ENCODE peak calls at places on chromosomes 3 and 15, in nine cellular contexts. H is IMR-90, G is small intestine, V is keratinocyte, E is heart right ventricle, P is neuronal stem cell, K is tibial artery, Q is brain microvascular endothelial cell, R is transverse colon. I is an unnamed sample.
A peak's percentile ranks its signal among the peaks of the same experiment; 100 is the strongest.

GRCh38 chr3:59611649-59612431 is 562.0 kb upstream of the CFAP20DC start:
- DNase-seq in H (no peak), G (no peak), V (no peak), E (no peak), P (no peak), K (no peak), Q (no peak), R (no peak), I (no peak)

GRCh38 chr15:26682765-26683164 is 90.1 kb downstream of the GABRB3 start:
- DNase-seq in H (no peak), G (no peak), V (no peak), E (no peak), P (no peak), K (no peak), Q (no peak), R (no peak), I (no peak)

GRCh38 chr3:138375446-138375845 is 27.1 kb downstream of the MRAS start:
- DNase-seq in H (no peak), G (no peak), V (no peak), E (no peak), P (no peak), K (no peak), Q (no peak), R (no peak), I (no peak)

GRCh38 chr3:106582151-106582550 is 713.3 kb upstream of the CBLB start:
- DNase-seq in H (peak; percentile 69), G (no peak), V (no peak), E (no peak), P (no peak), K (no peak), Q (no peak), R (no peak), I (no peak)

GRCh38 chr3:128170866-128171516 is 17.7 kb downstream of the EEFSEC start:
- DNase-seq in H (peak; percentile 83), G (peak; percentile 46), V (no peak), E (peak; percentile 70), P (peak; percentile 50), K (peak; percentile 45), Q (peak; percentile 77), R (peak; percentile 47), I (peak; percentile 39)

GRCh38 chr3:133136114-133137041 is 98.2 kb downstream of the TMEM108 start:
- DNase-seq in H (no peak), G (no peak), V (no peak), E (no peak), P (no peak), K (no peak), Q (peak; percentile 20), R (no peak), I (no peak)

GRCh38 chr3:39705351-39705900 is 104.0 kb upstream of the MYRIP start:
- DNase-seq in H (no peak), G (no peak), V (no peak), E (no peak), P (no peak), K (no peak), Q (no peak), R (no peak), I (peak; percentile 7)

GRCh38 chr15:83410532-83410931 is 36.6 kb upstream of the SH3GL3 start:
- DNase-seq in H (no peak), G (no peak), V (no peak), E (no peak), P (no peak), K (no peak), Q (no peak), R (no peak), I (no peak)

GRCh38 chr15:52054381-52054780 is 35.4 kb downstream of the MAPK6 start:
- DNase-seq in H (peak; percentile 22), G (no peak), V (no peak), E (no peak), P (no peak), K (no peak), Q (no peak), R (no peak), I (no peak)

GRCh38 chr15:76512971-76513370 is 176.4 kb downstream of the ISL2 start:
- DNase-seq in H (peak; percentile 30), G (no peak), V (no peak), E (no peak), P (no peak), K (no peak), Q (no peak), R (no peak), I (no peak)

GRCh38 chr3:14359348-14359747 is 43.1 kb upstream of the SLC6A6 start:
- DNase-seq in H (no peak), G (no peak), V (no peak), E (no peak), P (no peak), K (no peak), Q (no peak), R (no peak), I (no peak)

GRCh38 chr3:146221276-146221675 is 29.6 kb downstream of the PLSCR4 start:
- DNase-seq in H (peak; percentile 52), G (no peak), V (no peak), E (no peak), P (no peak), K (no peak), Q (no peak), R (no peak), I (no peak)

GRCh38 chr15:61314443-61314842 is 85.3 kb upstream of the RORA start:
- DNase-seq in H (no peak), G (no peak), V (no peak), E (no peak), P (no peak), K (no peak), Q (no peak), R (no peak), I (no peak)

GRCh38 chr15:44195151-44195740 is at the start of gene FRMD5:
- DNase-seq in H (peak; percentile 95), G (peak; percentile 94), V (peak; percentile 61), E (peak; percentile 86), P (peak; percentile 96), K (peak; percentile 71), Q (peak; percentile 95), R (peak; percentile 92), I (peak; percentile 75)

GRCh38 chr3:149566296-149566945 is 91.4 kb downstream of the WWTR1 start:
- DNase-seq in H (peak; percentile 47), G (no peak), V (no peak), E (no peak), P (no peak), K (no peak), Q (no peak), R (no peak), I (no peak)

DNA sequence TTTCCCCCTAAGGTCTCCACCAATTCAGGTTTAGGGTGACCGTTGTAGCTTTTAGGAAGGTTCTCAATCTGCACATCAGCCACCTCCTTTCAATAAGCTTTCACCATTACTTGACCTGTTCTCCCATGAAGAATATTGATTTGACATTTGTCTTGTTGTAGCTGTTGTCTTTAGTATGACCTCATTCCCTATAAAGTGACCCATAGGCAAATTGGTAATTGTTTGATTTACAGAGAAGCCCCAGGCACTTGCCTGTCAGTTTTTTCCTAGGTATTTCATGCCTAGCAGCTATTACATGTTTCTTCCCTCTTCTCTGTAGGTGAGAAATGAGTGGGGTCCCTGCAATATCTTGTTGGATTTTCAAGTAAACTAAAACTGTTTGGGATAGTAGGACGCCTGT is 36.0 kb downstream of the CHD2 start:
- DNase-seq in H (no peak), G (no peak), V (no peak), E (no peak), P (no peak), K (no peak), Q (no peak), R (no peak), I (no peak)
- H3K36me3 ChIP-seq in H (peaks cover 65% of the 10 kb centered on the region), G (peaks cover 12% of the 10 kb centered on the region), V (peaks cover 57% of the 10 kb centered on the region), E (peaks cover 96% of the 10 kb centered on the region), P (peaks cover 17% of the 10 kb centered on the region), K (peaks cover 45% of the 10 kb centered on the region), Q (peaks cover 80% of the 10 kb centered on the region), R (no peaks in the 10 kb centered on the region), I (peaks cover 24% of the 10 kb centered on the region)

GRCh38 chr15:40105517-40106202 is 3.0 kb downstream of the BMF start:
- DNase-seq in H (no peak), G (no peak), V (no peak), E (no peak), P (no peak), K (no peak), Q (no peak), R (no peak), I (no peak)
- H3K4me3 ChIP-seq in H (no peak overlapping the region), G (no peak overlapping the region), V (no peak overlapping the region), E (no peak overlapping the region), P (no peak overlapping the region), K (no peak overlapping the region), Q (no peak overlapping the region), R (peak overlapping the region; percentile 13), I (no peak overlapping the region)

DNA sequence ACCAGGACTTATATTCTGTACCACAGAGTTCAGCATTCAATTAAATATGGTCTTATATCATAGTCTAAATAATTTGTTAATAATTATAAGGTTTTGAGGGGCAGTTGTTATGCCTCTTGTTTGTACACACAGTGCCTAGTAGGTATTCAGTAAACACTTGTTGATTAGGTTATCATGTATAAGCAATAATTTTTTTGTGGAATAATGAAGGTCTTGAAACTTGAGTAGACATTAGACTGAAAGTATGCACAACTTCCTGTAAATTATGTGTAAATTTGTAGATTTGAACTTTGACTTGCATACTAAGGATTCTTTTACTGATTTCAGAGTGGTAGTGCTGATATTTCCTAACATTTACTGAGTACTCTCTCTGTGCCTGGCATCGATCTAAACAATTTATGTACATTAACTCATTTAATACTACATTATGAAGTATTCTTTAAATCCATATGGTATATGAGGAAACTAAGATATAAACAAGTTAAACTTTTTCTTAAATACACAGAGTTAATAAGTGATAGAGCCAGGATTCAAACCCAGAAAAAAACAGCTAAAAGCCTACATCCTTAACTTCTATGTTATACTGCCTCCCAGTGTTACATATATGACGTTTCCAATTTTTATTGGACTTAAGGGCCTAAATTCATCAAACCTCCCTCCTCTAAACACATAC is 65.1 kb downstream of the GLCE start:
- DNase-seq in H (peak; percentile 67), G (peak; percentile 51), V (no peak), E (no peak), P (no peak), K (no peak), Q (no peak), R (no peak), I (peak; percentile 1)
- H3K36me3 ChIP-seq in H (no peaks in the 10 kb centered on the region), G (no peaks in the 10 kb centered on the region), V (no peaks in the 10 kb centered on the region), E (peaks cover 10% of the 10 kb centered on the region), P (no peaks in the 10 kb centered on the region), K (peaks cover 12% of the 10 kb centered on the region), Q (no peaks in the 10 kb centered on the region), R (no peaks in the 10 kb centered on the region), I (no peaks in the 10 kb centered on the region)

DNA sequence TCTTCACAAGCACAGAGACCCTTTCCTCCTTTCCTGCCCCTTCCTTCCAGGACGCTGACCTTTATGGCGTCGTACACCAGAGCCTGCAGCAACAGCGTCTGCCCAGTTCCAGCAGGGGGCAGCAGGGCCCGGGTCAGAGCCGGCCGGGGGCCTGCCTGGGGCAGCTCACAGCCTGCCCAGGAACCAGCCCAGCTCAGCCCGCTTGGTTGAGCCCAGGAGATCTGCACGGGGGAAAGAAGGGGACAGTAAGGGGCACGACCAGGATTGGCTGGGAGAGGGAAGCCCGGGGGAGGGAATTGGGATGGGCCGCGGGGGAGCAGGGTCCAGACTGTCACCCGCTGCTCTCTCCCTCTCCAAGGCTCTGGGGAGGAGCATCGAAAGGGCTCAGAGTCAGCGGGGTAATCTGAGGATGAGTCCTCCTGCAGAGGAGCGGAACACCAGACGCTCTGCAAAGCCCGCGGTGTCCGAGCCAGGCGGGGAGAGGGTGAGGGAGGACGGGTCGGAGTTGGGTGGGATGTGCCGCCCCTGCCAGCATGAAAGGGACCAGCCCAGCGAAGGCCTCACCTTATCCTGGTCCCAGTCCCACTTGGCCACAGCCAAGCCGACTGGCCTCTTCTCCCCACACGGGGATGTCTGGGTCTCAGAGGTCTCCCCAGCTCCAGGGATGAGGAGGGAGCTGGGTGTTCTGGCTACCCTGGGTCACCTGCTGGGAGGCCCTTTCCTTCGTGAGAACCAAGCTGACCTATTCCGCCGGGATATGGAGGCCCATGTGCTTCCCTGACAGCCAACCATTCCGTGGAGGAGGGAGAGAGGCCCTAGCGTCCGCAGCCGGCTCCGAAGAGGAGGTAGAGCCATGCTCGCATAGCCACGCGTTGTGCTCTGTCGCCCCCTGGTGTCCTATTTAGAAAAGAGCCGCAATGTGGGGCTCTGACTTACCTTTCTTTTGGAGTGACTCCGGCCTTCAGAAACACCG is 7.4 kb upstream of the IGDCC3 start:
- DNase-seq in H (peak; percentile 69), G (peak; percentile 80), V (peak; percentile 38), E (peak; percentile 90), P (peak; percentile 91), K (peak; percentile 85), Q (peak; percentile 78), R (peak; percentile 87), I (no peak)
- H3K4me3 ChIP-seq in H (no peak overlapping the region), G (peak overlapping the region; percentile 36), V (peak overlapping the region; percentile 57), E (peak overlapping the region; percentile 48), P (no peak overlapping the region), K (peak overlapping the region; percentile 46), Q (peak overlapping the region; percentile 37), R (peak overlapping the region; percentile 33), I (no peak overlapping the region)